ENCODE peak calls at places on chromosome 5, in four cellular contexts. One of them, this sample, is unnamed.
A peak's percentile ranks its signal among the peaks of the same experiment; 100 is the strongest.

GRCh38 chr5:54309751-54310432 is 481 bp downstream of the ARL15 start:
- DNase-seq in K562: peak; percentile 31
- DNase-seq in HepG2: no peak
- DNase-seq in GM12878: no peak
- DNase-seq in this sample: no peak

GRCh38 chr5:44885903-44886302 is 77.2 kb downstream of the MRPS30 start:
- DNase-seq in K562: no peak
- DNase-seq in HepG2: no peak
- DNase-seq in GM12878: peak; percentile 44
- DNase-seq in this sample: no peak

GRCh38 chr5:36602711-36603321 is 3.6 kb upstream of the SLC1A3 start:
- DNase-seq in K562: no peak
- DNase-seq in GM12878: no peak
- DNase-seq in HepG2: no peak
- DNase-seq in this sample: no peak

GRCh38 chr5:98770158-98770910 is 3.1 kb upstream of the RGMB start:
- DNase-seq in HepG2: peak; percentile 41
- DNase-seq in K562: no peak
- DNase-seq in GM12878: no peak
- DNase-seq in this sample: peak; percentile 48

GRCh38 chr5:88675758-88676636 is 207.0 kb downstream of the MEF2C start:
- DNase-seq in HepG2: no peak
- DNase-seq in GM12878: no peak
- DNase-seq in K562: peak; percentile 29
- DNase-seq in this sample: peak; percentile 78

GRCh38 chr5:32508806-32509805 is 64.6 kb upstream of the ZFR start:
- DNase-seq in HepG2: no peak
- DNase-seq in K562: no peak
- DNase-seq in GM12878: no peak
- DNase-seq in this sample: no peak

GRCh38 chr5:83472508-83473343 is 1.2 kb downstream of the VCAN start:
- DNase-seq in K562: peak; percentile 13
- DNase-seq in HepG2: no peak
- DNase-seq in GM12878: no peak
- DNase-seq in this sample: peak; percentile 82

GRCh38 chr5:141521244-141521781 is 32.4 kb downstream of the PCDHGC5 start:
- DNase-seq in GM12878: no peak
- DNase-seq in HepG2: peak; percentile 81
- DNase-seq in K562: peak; percentile 36
- DNase-seq in this sample: no peak

GRCh38 chr5:51488803-51489642 is 105.8 kb downstream of the ISL1 start:
- DNase-seq in GM12878: no peak
- DNase-seq in HepG2: no peak
- DNase-seq in K562: no peak
- DNase-seq in this sample: peak; percentile 40

GRCh38 chr5:96718635-96719077 is 56.5 kb downstream of the CAST start:
- DNase-seq in GM12878: no peak
- DNase-seq in HepG2: no peak
- DNase-seq in K562: no peak
- DNase-seq in this sample: no peak

GRCh38 chr5:50501510-50502209 is 60.6 kb upstream of the EMB start:
- DNase-seq in HepG2: no peak
- DNase-seq in K562: no peak
- DNase-seq in GM12878: peak; percentile 33
- DNase-seq in this sample: no peak

GRCh38 chr5:6365142-6365976 is 13.0 kb downstream of the MED10 start:
- DNase-seq in K562: no peak
- DNase-seq in HepG2: no peak
- DNase-seq in GM12878: no peak
- DNase-seq in this sample: no peak

GRCh38 chr5:56588636-56589485 is 226.5 kb upstream of the MAP3K1 start:
- DNase-seq in GM12878: peak; percentile 78
- DNase-seq in HepG2: no peak
- DNase-seq in K562: no peak
- DNase-seq in this sample: no peak

DNA sequence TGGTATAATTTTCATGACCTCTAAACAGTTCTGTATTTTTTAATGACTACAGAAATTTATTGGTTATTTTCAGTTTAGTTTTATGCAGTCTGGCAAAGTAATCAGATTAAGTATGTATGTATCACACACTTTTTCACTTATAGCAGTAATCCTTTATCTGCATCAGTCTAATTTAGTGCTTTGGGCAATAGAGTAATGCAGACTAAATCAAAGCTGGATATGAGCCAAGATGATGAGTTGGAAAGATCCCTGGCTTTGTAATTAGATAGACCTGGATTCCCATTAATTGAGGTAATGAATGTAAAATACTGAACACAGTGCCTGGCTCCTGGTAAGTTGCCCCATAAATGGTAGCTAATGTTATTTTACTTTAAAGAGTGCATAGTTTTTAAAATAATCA is 215.4 kb upstream of the TLX3 start:
- DNase-seq in GM12878: no peak
- DNase-seq in HepG2: no peak
- DNase-seq in K562: no peak
- DNase-seq in this sample: peak; percentile 78
- TF ChIP-seq FOXM1 in GM12878: no peak
- TF ChIP-seq FOXM1 in HepG2: no peak
- TF ChIP-seq FOXM1 in K562: no peak
- TF ChIP-seq FOXM1 in this sample: no peak

GRCh38 chr5:76221311-76221710 is 138.1 kb downstream of the SV2C start:
- DNase-seq in GM12878: no peak
- DNase-seq in K562: peak; percentile 23
- DNase-seq in HepG2: no peak
- DNase-seq in this sample: no peak
- TF ChIP-seq TAF1 in GM12878: no peak
- TF ChIP-seq TAF1 in K562: no peak
- TF ChIP-seq TAF1 in HepG2: no peak
- TF ChIP-seq TAF1 in this sample: no peak

GRCh38 chr5:119439140-119439625 is 13.1 kb upstream of the HSD17B4 start:
- DNase-seq in HepG2: peak; percentile 64
- DNase-seq in K562: no peak
- DNase-seq in GM12878: no peak
- DNase-seq in this sample: no peak
- TF ChIP-seq FOXM1 in HepG2: no peak
- TF ChIP-seq FOXM1 in K562: no peak
- TF ChIP-seq FOXM1 in GM12878: no peak
- TF ChIP-seq FOXM1 in this sample: no peak

GRCh38 chr5:28954074-28954473 is 1915.7 kb upstream of the CDH9 start:
- DNase-seq in K562: no peak
- DNase-seq in GM12878: no peak
- DNase-seq in HepG2: no peak
- DNase-seq in this sample: no peak
- TF ChIP-seq TAF1 in K562: no peak
- TF ChIP-seq TAF1 in GM12878: no peak
- TF ChIP-seq TAF1 in HepG2: no peak
- TF ChIP-seq TAF1 in this sample: no peak

GRCh38 chr5:180209137-180209581 is at the start of gene RASGEF1C:
- DNase-seq in HepG2: peak; percentile 16
- DNase-seq in GM12878: no peak
- DNase-seq in K562: peak; percentile 88
- DNase-seq in this sample: peak; percentile 97

GRCh38 chr5:180206993-180207392 is 2.0 kb downstream of the RASGEF1C start:
- DNase-seq in K562: no peak
- DNase-seq in GM12878: no peak
- DNase-seq in HepG2: no peak
- DNase-seq in this sample: no peak

GRCh38 chr5:180208038-180208434 is 975 bp downstream of the RASGEF1C start:
- DNase-seq in K562: no peak
- DNase-seq in GM12878: no peak
- DNase-seq in HepG2: no peak
- DNase-seq in this sample: no peak

GRCh38 chr5:180208435-180209081 is 453 bp downstream of the RASGEF1C start:
- DNase-seq in K562: peak; percentile 58
- DNase-seq in GM12878: no peak
- DNase-seq in HepG2: no peak
- DNase-seq in this sample: peak; percentile 88

DNA sequence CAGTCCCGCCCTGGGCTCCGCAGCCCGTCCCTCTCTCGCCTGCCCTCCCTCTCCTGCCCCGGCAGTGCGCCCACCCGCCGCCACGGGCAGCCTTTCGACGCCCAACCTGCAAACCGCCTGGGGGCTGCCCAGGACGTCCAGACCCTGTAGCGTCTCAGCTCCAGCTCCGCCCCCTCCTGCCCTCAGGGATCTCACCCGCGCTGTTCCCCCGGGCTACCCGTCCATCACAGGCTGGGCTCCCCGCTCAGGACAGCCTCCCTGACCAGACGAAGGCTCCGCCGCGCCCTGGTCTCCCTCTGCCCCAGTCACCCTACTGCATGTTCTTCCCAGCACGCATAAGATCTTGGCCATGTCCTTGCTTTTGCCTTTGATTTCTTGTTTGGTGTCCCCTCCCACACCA is 1.4 kb downstream of the RASGEF1C start:
- DNase-seq in GM12878: no peak
- DNase-seq in HepG2: no peak
- DNase-seq in K562: no peak
- DNase-seq in this sample: no peak
- TF ChIP-seq FOXM1 in GM12878: no peak
- TF ChIP-seq FOXM1 in HepG2: no peak
- TF ChIP-seq FOXM1 in K562: no peak
- TF ChIP-seq FOXM1 in this sample: no peak

DNA sequence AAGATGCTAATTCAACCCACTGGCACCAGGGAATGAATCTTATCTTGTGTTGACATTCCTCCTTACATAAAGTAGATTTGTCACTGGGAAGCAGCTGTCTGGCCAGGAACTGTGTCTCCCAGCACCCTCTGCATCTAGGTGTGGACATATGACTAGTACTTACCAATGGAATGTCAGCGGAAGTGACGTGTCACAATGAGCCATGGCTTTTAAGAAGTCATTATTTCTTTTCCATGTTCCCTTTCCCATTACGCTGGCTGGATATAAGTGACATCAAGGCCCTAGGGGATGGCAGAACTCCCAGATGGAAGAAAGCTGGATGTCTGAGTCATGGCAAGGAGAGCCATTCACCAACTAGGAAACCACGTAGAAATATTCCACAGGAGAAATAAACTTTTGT is 84.7 kb upstream of the MAST4 start:
- DNase-seq in K562: no peak
- DNase-seq in GM12878: no peak
- DNase-seq in HepG2: no peak
- DNase-seq in this sample: no peak
- TF ChIP-seq TAF1 in K562: no peak
- TF ChIP-seq TAF1 in GM12878: no peak
- TF ChIP-seq TAF1 in HepG2: no peak
- TF ChIP-seq TAF1 in this sample: no peak

DNA sequence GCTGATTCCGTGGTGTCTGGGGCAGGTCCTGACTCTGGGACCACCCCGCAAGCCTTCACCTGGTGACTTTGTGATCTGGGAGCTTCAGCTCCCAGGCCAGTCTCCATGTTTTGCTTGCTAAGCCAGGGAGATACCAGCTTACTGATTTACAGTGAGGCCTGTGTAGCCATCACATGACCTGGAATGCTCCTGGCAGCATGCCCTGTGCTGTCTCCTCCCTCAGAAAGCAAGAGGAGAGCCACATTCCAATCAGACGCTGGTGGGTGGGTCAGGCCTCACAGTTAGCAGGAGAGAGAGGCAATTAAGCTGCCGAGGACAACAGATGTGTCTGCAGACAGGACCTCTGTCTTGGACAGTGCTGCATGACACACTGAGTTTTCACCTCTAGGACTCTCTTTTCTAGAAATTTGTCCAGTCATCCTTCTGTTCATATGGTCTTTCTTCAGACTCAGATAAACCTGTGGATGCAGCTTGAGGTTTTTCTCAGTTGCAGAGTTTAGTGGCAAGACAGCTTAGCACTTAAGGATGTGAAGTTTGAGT is 24.4 kb upstream of the GRPEL2 start:
- DNase-seq in GM12878: no peak
- DNase-seq in HepG2: peak; percentile 94
- DNase-seq in K562: peak; percentile 85
- DNase-seq in this sample: peak; percentile 88
- TF ChIP-seq FOXM1 in GM12878: no peak
- TF ChIP-seq FOXM1 in HepG2: no peak
- TF ChIP-seq FOXM1 in K562: no peak
- TF ChIP-seq FOXM1 in this sample: no peak

DNA sequence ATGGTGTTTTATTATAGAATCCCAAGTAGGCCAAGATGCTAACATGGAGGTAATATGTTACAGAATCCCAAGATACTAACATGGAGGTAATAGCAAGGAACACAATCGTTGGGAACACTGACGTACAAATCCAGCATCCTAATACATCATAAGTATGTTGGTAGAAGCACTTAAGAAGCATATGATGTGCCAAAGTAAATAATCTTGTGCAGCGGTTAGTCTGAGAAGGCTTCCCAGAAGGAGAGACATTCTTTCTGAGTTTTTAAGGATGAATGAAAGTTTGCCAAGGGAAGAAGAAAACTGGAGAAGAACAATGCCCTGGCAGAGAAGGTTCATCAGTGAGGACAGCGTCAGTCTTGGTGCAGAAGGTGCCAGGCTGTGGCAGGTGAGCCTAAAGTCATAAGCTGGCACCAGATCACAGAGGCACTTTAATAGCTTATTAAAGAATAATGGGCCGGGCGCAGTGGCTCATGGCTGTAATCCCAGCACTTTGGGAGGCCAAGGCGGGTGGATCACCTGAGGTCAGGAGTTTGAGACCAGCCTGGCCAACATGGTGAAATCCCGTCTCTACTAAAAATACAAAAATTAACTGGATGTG is 294.5 kb upstream of the PIK3R1 start:
- DNase-seq in GM12878: no peak
- DNase-seq in HepG2: no peak
- DNase-seq in K562: no peak
- DNase-seq in this sample: no peak
- TF ChIP-seq TAF1 in GM12878: no peak
- TF ChIP-seq TAF1 in HepG2: no peak
- TF ChIP-seq TAF1 in K562: no peak
- TF ChIP-seq TAF1 in this sample: no peak